ENCODE peak calls at places on chromosomes 1 and 21, in ten cellular contexts. Y is keratinocyte; B is activated T-helper 1 cell treated with anti-CD3 and anti-CD28 coated beads, Interleukin-12 subunit alpha, Interleukin-12 subunit beta, Interleukin-2, Interleukin-4 antibody, amounts not matched to agents 30 ng/mL and 10 ng/mL and 1 ng/mL, durations not matched to agents 14 hours and 24 hours and 36 hours; V is germinal center; T is A549; R is choroid plexus epithelial cell; H is ecto neural progenitor cell; E is putamen; K is GM12891; A is activated T-cell treated with anti-CD3 and anti-CD28 coated beads, Interleukin-2, amount 50 U/mL, for 72 hours. D is an unnamed sample.

GRCh38 chr1:19395678-19396192 is 83.6 kb downstream of the SLC66A1 start:
- DNase-seq in K (no peak), T (no peak), E (no peak), V (no peak), B (no peak), A (no peak), Y (peak), R (peak), H (no peak), D (no peak)

GRCh38 chr1:11967028-11967547 is 13.2 kb upstream of the MFN2 start:
- DNase-seq in K (peak), H (no peak), V (peak), R (peak), A (no peak), E (no peak), B (no peak), Y (no peak), T (peak), D (peak)

GRCh38 chr1:202014915-202015676 is 4.7 kb downstream of the ELF3 start:
- DNase-seq in B (no peak), A (no peak), T (no peak), V (no peak), H (no peak), E (no peak), Y (no peak), K (no peak), R (no peak), D (no peak)

GRCh38 chr1:39076127-39076798 is 50.1 kb downstream of the NDUFS5 start:
- DNase-seq in R (peak), T (no peak), E (no peak), Y (no peak), A (no peak), H (no peak), V (no peak), K (no peak), B (no peak), D (no peak)

GRCh38 chr1:144101397-144102050 is 129.7 kb upstream of the FAM72C start:
- DNase-seq in K (peak), E (no peak), A (peak), Y (no peak), B (peak), T (peak), H (no peak), R (no peak), V (no peak), D (peak)

GRCh38 chr1:24920155-24920925 is 9.7 kb downstream of the RUNX3 start:
- DNase-seq in B (no peak), T (no peak), H (no peak), K (no peak), A (peak), Y (no peak), E (no peak), R (no peak), V (no peak), D (no peak)

GRCh38 chr1:44361478-44361877 is 6.4 kb upstream of the ERI3 start:
- DNase-seq in B (no peak), A (no peak), T (peak), R (peak), H (no peak), K (no peak), V (no peak), Y (no peak), E (no peak), D (no peak)

GRCh38 chr1:9909222-9910046 is 635 bp downstream of the CTNNBIP1 start:
- DNase-seq in A (peak), H (peak), B (peak), E (no peak), T (no peak), V (peak), K (no peak), Y (no peak), R (peak), D (peak)

GRCh38 chr21:39010629-39011404 is 172.4 kb downstream of the PSMG1 start:
- DNase-seq in K (no peak), H (no peak), A (no peak), R (no peak), Y (no peak), E (no peak), B (no peak), T (no peak), V (no peak), D (no peak)

GRCh38 chr1:179253286-179253972 is 24.0 kb upstream of the ABL2 start:
- DNase-seq in A (no peak), R (peak), V (no peak), E (no peak), T (no peak), H (no peak), B (no peak), K (no peak), Y (no peak), D (no peak)

GRCh38 chr1:209805875-209806760 is at the start of gene IRF6:
- DNase-seq in Y (no peak), E (no peak), A (peak), H (peak), R (peak), V (peak), B (no peak), T (peak), K (peak), D (peak)

GRCh38 chr1:192793983-192794767 is 14.7 kb upstream of the RGS2 start:
- DNase-seq in A (no peak), R (no peak), K (no peak), V (no peak), E (no peak), T (no peak), B (no peak), Y (no peak), H (no peak), D (no peak)

GRCh38 chr1:100703716-100704115 is 15.8 kb upstream of the VCAM1 start:
- DNase-seq in V (no peak), A (no peak), K (no peak), B (no peak), R (no peak), H (no peak), T (no peak), E (no peak), Y (no peak), D (no peak)

GRCh38 chr1:244349103-244349531 is 102.6 kb downstream of the ADSS2 start:
- DNase-seq in V (no peak), A (no peak), E (no peak), Y (no peak), R (peak), T (peak), B (no peak), K (no peak), H (peak), D (no peak)

GRCh38 chr1:55420866-55421265 is 205.7 kb upstream of the USP24 start:
- DNase-seq in R (no peak), A (no peak), H (no peak), K (no peak), T (no peak), E (no peak), B (no peak), V (no peak), Y (no peak), D (no peak)

GRCh38 chr21:35614412-35614901 is 445.9 kb downstream of the SETD4 start:
- DNase-seq in A (no peak), H (no peak), V (no peak), Y (peak), E (no peak), R (no peak), K (no peak), T (no peak), B (no peak), D (no peak)

GRCh38 chr1:17880429-17880828 is 125.3 kb downstream of the ACTL8 start:
- DNase-seq in Y (no peak), E (no peak), R (no peak), T (no peak), K (no peak), V (no peak), B (no peak), H (peak), A (no peak), D (no peak)

GRCh38 chr21:37430184-37430821 is 63.7 kb downstream of the DYRK1A start:
- DNase-seq in B (no peak), T (no peak), V (no peak), Y (peak), E (no peak), R (no peak), H (no peak), A (no peak), K (no peak), D (no peak)

D was measured in head of caudate nucleus.